ENCODE peak calls at places on chromosomes 4 and X, in seven cellular contexts. F is glutamatergic neuron, T is choroid plexus epithelial cell, O is pancreas, K is psoas muscle, Z is fibroblast of pulmonary artery, I is PC-9. B is an unnamed sample.

GRCh38 chr4:133584714-133585113 is 435.6 kb downstream of the PCDH10 start:
- DNase-seq in F (no peak), T (peak; percentile 6), O (no peak), K (no peak), Z (no peak), I (no peak), B (no peak)

GRCh38 chr4:98092833-98093439 is 50.3 kb downstream of the STPG2 start:
- DNase-seq in F (no peak), T (peak; percentile 53), O (no peak), K (no peak), Z (peak; percentile 38), I (no peak), B (no peak)

GRCh38 chrX:129732857-129733256 is 5.9 kb upstream of the XPNPEP2 start:
- DNase-seq in F (no peak), T (no peak), O (no peak), K (no peak), Z (no peak), I (no peak), B (no peak)

GRCh38 chr4:15756361-15756861 is 21.7 kb upstream of the CD38 start:
- DNase-seq in F (no peak), T (peak; percentile 73), O (no peak), K (no peak), Z (peak; percentile 32), I (peak; percentile 47), B (no peak)

GRCh38 chrX:134801267-134801666 is 143.0 kb upstream of the PLAC1 start:
- DNase-seq in F (no peak), T (no peak), O (no peak), K (no peak), Z (no peak), I (no peak), B (no peak)

GRCh38 chr4:102543529-102543928 is 42.4 kb downstream of the NFKB1 start:
- DNase-seq in F (no peak), T (no peak), O (no peak), K (no peak), Z (no peak), I (no peak), B (no peak)

GRCh38 chr4:37780444-37781133 is 45.9 kb upstream of the PGM2 start:
- DNase-seq in F (no peak), T (peak; percentile 72), O (no peak), K (no peak), Z (peak; percentile 52), I (no peak), B (no peak)

GRCh38 chrX:138885886-138886285 is 174.4 kb upstream of the FGF13 start:
- DNase-seq in F (no peak), T (peak; percentile 1), O (no peak), K (no peak), Z (no peak), I (no peak), B (no peak)

GRCh38 chr4:47690611-47691010 is 147.3 kb downstream of the CORIN start:
- DNase-seq in F (no peak), T (peak; percentile 47), O (no peak), K (no peak), Z (no peak), I (no peak), B (no peak)

GRCh38 chr4:77734928-77735327 is 84.2 kb downstream of the CNOT6L start:
- DNase-seq in F (no peak), T (peak; percentile 90), O (no peak), K (no peak), Z (peak; percentile 50), I (no peak), B (no peak)

GRCh38 chr4:3571921-3572320 is 39.7 kb upstream of the LRPAP1 start:
- DNase-seq in F (no peak), T (no peak), O (no peak), K (no peak), Z (no peak), I (no peak), B (no peak)

GRCh38 chr4:177728361-177729152 is 286.3 kb upstream of the AGA start:
- DNase-seq in F (no peak), T (no peak), O (no peak), K (no peak), Z (no peak), I (peak; percentile 72), B (no peak)

GRCh38 chr4:81137446-81137845 is 77.6 kb downstream of the PRKG2 start:
- DNase-seq in F (no peak), T (peak; percentile 61), O (no peak), K (no peak), Z (peak; percentile 43), I (no peak), B (no peak)

GRCh38 chr4:119139822-119140252 is 4.2 kb downstream of the MYOZ2 start:
- DNase-seq in F (no peak), T (no peak), O (no peak), K (no peak), Z (no peak), I (no peak), B (no peak)

GRCh38 chr4:183443609-183444148 is 757 bp upstream of the CDKN2AIP start:
- DNase-seq in F (no peak), T (peak; percentile 64), O (no peak), K (no peak), Z (no peak), I (peak; percentile 35), B (no peak)

GRCh38 chr4:94410678-94411206 is 41.0 kb upstream of the PDLIM5 start:
- DNase-seq in F (no peak), T (peak; percentile 50), O (no peak), K (peak; percentile 79), Z (peak; percentile 88), I (no peak), B (peak; percentile 51)

GRCh38 chr4:55794053-55794452 is 25.5 kb upstream of the EXOC1L start:
- DNase-seq in F (no peak), T (no peak), O (no peak), K (no peak), Z (no peak), I (no peak), B (no peak)

GRCh38 chr4:21879187-21879586 is 69.4 kb downstream of the KCNIP4 start:
- DNase-seq in F (peak; percentile 27), T (peak; percentile 74), O (no peak), K (no peak), Z (peak; percentile 20), I (no peak), B (no peak)
- TF ChIP-seq CTCF in F (no peak), T (peak; percentile 58), O (no peak), K (no peak), Z (peak; percentile 22), I (no peak), B (no peak)

GRCh38 chr4:2008921-2009650 is at the start of gene NELFA:
- DNase-seq in F (peak; percentile 95), T (peak; percentile 94), O (peak; percentile 95), K (peak; percentile 93), Z (peak; percentile 95), I (peak; percentile 91), B (peak; percentile 95)
- TF ChIP-seq CTCF in F (peak; percentile 68), T (peak; percentile 60), O (peak; percentile 31), K (no peak), Z (peak; percentile 43), I (peak; percentile 71), B (peak; percentile 76)

GRCh38 chrX:132940727-132941162 is 17.7 kb downstream of the HS6ST2 start:
- DNase-seq in F (no peak), T (peak; percentile 24), O (no peak), K (no peak), Z (no peak), I (peak; percentile 97), B (no peak)
- TF ChIP-seq CTCF in F (no peak), T (peak; percentile 53), O (no peak), K (no peak), Z (peak; percentile 13), I (peak; percentile 73), B (no peak)

DNA sequence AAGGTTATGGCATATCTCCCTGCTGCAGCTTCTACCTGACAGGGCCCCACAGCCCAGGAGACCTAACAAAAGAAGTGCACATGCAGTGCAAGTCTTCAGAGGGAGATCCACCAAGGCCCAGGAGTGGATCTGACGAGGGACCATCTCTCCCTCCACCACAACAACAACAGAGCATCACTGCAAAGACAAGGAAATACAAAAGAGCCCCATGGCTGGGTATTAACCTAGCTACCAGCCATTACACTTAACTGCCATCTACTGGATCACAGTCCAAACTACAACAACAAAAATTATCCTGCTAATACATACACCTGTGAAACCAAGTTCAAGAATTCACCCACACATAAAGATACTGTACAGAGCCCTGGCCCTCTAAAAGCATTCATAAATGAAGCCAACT is 280.2 kb upstream of the SLC7A11 start:
- DNase-seq in F (no peak), T (peak; percentile 71), O (no peak), K (no peak), Z (peak; percentile 51), I (no peak), B (no peak)
- TF ChIP-seq CTCF in F (no peak), T (peak; percentile 69), O (no peak), K (peak; percentile 19), Z (peak; percentile 59), I (peak; percentile 60), B (peak; percentile 23)

GRCh38 chrX:155215443-155216178 is 649 bp upstream of the VBP1 start:
- DNase-seq in F (no peak), T (peak; percentile 2), O (no peak), K (no peak), Z (peak; percentile 0), I (no peak), B (no peak)
- TF ChIP-seq CTCF in F (no peak), T (no peak), O (no peak), K (no peak), Z (no peak), I (no peak), B (no peak)

GRCh38 chrX:87338510-87338909 is 179.1 kb upstream of the KLHL4 start:
- DNase-seq in F (no peak), T (peak; percentile 53), O (no peak), K (no peak), Z (peak; percentile 53), I (no peak), B (no peak)
- TF ChIP-seq CTCF in F (peak; percentile 52), T (peak; percentile 39), O (no peak), K (peak; percentile 32), Z (peak; percentile 33), I (peak; percentile 32), B (peak; percentile 48)

DNA sequence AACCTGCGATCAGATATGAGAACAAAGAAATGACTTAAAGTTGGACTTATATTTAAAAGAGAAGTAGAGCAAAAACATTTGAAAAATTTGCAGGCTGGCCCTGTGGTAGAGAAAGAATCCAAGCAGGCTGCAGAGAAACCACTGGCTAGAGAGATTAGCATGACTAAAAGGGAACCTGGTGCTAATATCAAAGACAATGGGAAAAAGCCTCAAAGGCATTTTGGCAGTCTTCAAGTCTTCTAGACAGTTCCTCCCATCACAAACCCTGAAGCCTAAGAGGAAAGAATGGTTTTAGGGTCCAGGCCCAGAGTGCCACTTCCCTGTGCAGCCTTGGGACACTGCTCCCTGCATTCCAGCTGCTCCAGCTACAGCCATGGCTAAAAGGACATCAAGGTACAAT is 33.4 kb downstream of the KCTD8 start:
- DNase-seq in F (no peak), T (no peak), O (no peak), K (no peak), Z (no peak), I (no peak), B (no peak)
- TF ChIP-seq CTCF in F (no peak), T (no peak), O (no peak), K (no peak), Z (no peak), I (no peak), B (no peak)

B was measured in left ventricle myocardium inferior.